ENCODE peak calls at places on chromosomes 5 and 9, in four cellular contexts. One of them, this sample, is unnamed.

GRCh38 chr5:1110930-1111726 is 735 bp downstream of the SLC12A7 start:
- DNase-seq in H1: no peak
- DNase-seq in K562: peak; percentile 71
- DNase-seq in GM12878: no peak
- DNase-seq in this sample: no peak

GRCh38 chr9:68949271-68950000 is 64.5 kb downstream of the PRKACG start:
- DNase-seq in H1: no peak
- DNase-seq in K562: no peak
- DNase-seq in GM12878: peak; percentile 45
- DNase-seq in this sample: no peak

GRCh38 chr5:123756325-123756664 is 244.3 kb downstream of the CSNK1G3 start:
- DNase-seq in H1: no peak
- DNase-seq in K562: no peak
- DNase-seq in GM12878: no peak
- DNase-seq in this sample: no peak

GRCh38 chr5:153551537-153552079 is 61.1 kb downstream of the GRIA1 start:
- DNase-seq in H1: peak; percentile 36
- DNase-seq in K562: no peak
- DNase-seq in GM12878: no peak
- DNase-seq in this sample: peak; percentile 48

GRCh38 chr9:6667633-6668280 is 22.2 kb upstream of the GLDC start:
- DNase-seq in H1: no peak
- DNase-seq in K562: peak; percentile 15
- DNase-seq in GM12878: no peak
- DNase-seq in this sample: no peak

GRCh38 chr5:4989121-4989520 is 151.0 kb upstream of the ADAMTS16 start:
- DNase-seq in H1: no peak
- DNase-seq in K562: no peak
- DNase-seq in GM12878: no peak
- DNase-seq in this sample: no peak

GRCh38 chr9:77614671-77615070 is 33.5 kb downstream of the GNA14 start:
- DNase-seq in H1: no peak
- DNase-seq in K562: no peak
- DNase-seq in GM12878: no peak
- DNase-seq in this sample: no peak

GRCh38 chr5:763998-764781 is 20.3 kb downstream of the ZDHHC11B start:
- DNase-seq in H1: no peak
- DNase-seq in K562: no peak
- DNase-seq in GM12878: no peak
- DNase-seq in this sample: no peak

GRCh38 chr5:107203231-107203630 is 467.5 kb downstream of the EFNA5 start:
- DNase-seq in H1: no peak
- DNase-seq in K562: no peak
- DNase-seq in GM12878: no peak
- DNase-seq in this sample: no peak

GRCh38 chr5:71695069-71695468 is 24.0 kb upstream of the CARTPT start:
- DNase-seq in H1: no peak
- DNase-seq in K562: no peak
- DNase-seq in GM12878: no peak
- DNase-seq in this sample: no peak
- TF ChIP-seq CTCF in H1: no peak
- TF ChIP-seq CTCF in K562: no peak
- TF ChIP-seq CTCF in GM12878: no peak
- TF ChIP-seq CTCF in this sample: no peak

GRCh38 chr5:160169326-160169725 is 50.1 kb upstream of the PWWP2A start:
- DNase-seq in H1: no peak
- DNase-seq in K562: peak; percentile 2
- DNase-seq in GM12878: no peak
- DNase-seq in this sample: no peak

GRCh38 chr5:160165137-160166068 is 46.2 kb upstream of the PWWP2A start:
- DNase-seq in H1: no peak
- DNase-seq in K562: peak; percentile 10
- DNase-seq in GM12878: no peak
- DNase-seq in this sample: peak; percentile 95

GRCh38 chr5:160166069-160166972 is 47.1 kb upstream of the PWWP2A start:
- DNase-seq in H1: no peak
- DNase-seq in K562: no peak
- DNase-seq in GM12878: no peak
- DNase-seq in this sample: no peak

GRCh38 chr5:160167623-160168165 is 48.4 kb upstream of the PWWP2A start:
- DNase-seq in H1: no peak
- DNase-seq in K562: peak; percentile 4
- DNase-seq in GM12878: no peak
- DNase-seq in this sample: no peak

GRCh38 chr5:160166973-160167622 is 47.8 kb upstream of the PWWP2A start:
- DNase-seq in H1: no peak
- DNase-seq in K562: peak; percentile 1
- DNase-seq in GM12878: no peak
- DNase-seq in this sample: no peak
- TF ChIP-seq EGR1 in H1: no peak
- TF ChIP-seq EGR1 in K562: no peak
- TF ChIP-seq EGR1 in GM12878: no peak
- TF ChIP-seq EGR1 in this sample: no peak

DNA sequence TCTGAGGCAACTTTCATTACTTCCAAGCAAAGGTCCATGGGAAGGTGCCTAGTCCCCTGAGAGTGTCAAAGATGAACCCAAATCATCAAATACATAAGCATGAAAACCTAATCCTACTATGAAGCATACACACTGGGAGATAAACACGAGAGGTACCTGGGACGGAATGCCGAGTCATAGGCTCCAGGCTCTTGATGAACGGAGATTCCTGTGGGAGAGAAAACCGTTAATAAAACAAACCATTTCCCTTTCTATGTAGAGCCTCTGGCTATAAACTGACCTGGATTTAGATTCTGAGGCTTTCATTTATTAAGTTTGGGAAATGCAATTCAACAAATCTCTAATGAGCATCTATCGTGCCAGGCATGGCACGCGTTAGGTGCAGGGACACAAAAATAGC is 206.3 kb upstream of the IL12B start:
- DNase-seq in H1: no peak
- DNase-seq in K562: no peak
- DNase-seq in GM12878: no peak
- DNase-seq in this sample: no peak
- TF ChIP-seq CTCF in H1: no peak
- TF ChIP-seq CTCF in K562: no peak
- TF ChIP-seq CTCF in GM12878: no peak
- TF ChIP-seq CTCF in this sample: no peak

DNA sequence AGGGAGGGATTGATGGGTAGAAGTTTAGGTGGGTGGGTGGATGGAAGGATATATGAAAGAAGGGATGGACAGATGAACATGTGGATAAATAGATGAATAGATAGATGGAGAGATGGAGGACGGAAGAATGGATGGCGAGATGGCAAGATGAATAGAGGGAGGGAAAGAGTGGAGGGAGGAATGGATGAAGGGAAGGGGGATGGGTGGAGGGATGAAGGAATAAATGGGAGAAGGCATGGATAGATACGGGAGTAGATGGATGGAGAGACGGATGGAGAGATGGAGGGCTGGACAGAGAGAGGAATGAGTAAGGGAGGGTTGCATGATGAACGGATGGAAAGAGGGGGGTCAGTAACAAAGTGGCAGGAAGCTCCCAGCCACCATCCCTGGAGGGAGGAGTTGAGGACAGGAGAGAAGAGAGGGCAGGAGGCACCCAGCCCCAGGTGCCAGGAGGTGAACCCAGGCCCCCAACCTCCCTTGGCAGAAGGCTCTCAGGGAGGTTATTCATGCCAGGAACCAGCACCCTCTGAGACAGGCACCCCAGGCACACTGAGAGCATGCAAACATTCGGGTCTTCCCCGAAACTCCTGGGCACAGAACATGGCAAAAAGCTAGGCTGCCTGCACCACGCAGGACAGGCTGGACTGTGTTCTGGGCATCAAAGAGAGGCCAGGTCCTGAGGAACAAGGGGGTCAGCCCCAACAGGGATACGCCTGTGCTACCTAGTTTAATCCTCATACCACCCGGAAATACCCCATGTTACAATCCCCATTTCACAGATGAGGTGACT is 9.1 kb downstream of the SARDH start:
- DNase-seq in H1: no peak
- DNase-seq in K562: no peak
- DNase-seq in GM12878: no peak
- DNase-seq in this sample: no peak
- TF ChIP-seq EGR1 in H1: no peak
- TF ChIP-seq EGR1 in K562: no peak
- TF ChIP-seq EGR1 in GM12878: no peak
- TF ChIP-seq EGR1 in this sample: no peak

GRCh38 chr9:24614070-24614469 is 68.4 kb upstream of the IZUMO3 start:
- DNase-seq in H1: no peak
- DNase-seq in K562: no peak
- DNase-seq in GM12878: no peak
- DNase-seq in this sample: no peak
- TF ChIP-seq CTCF in H1: no peak
- TF ChIP-seq CTCF in K562: no peak
- TF ChIP-seq CTCF in GM12878: no peak
- TF ChIP-seq CTCF in this sample: no peak

This sample was measured in HCT116.